ENCODE peak calls at places on chromosomes 6 and 20, in nine cellular contexts. X is adrenal gland; T is mammary epithelial cell; R is effector memory CD4-positive, alpha-beta T cell; V is astrocyte; N is heart left ventricle; B is hypothalamus; L is Right ventricle myocardium superior; D is ELF-1. S is an unnamed sample.
A peak's percentile ranks its signal among the peaks of the same experiment; 100 is the strongest.

GRCh38 chr6:151807513-151808330 is at the start of gene ESR1:
- DNase-seq in X (peak; percentile 50), T (peak; percentile 3), N (no peak), L (peak; percentile 56), V (no peak), R (no peak), B (no peak), D (peak; percentile 75), S (no peak)

GRCh38 chr20:33689973-33690372 is 3.8 kb upstream of the E2F1 start:
- DNase-seq in B (no peak), R (no peak), N (no peak), L (no peak), X (peak; percentile 49), V (peak; percentile 47), D (peak; percentile 35), T (no peak), S (peak; percentile 18)

GRCh38 chr20:19937651-19938420 is 79.3 kb upstream of the NAA20 start:
- DNase-seq in V (no peak), D (no peak), B (no peak), L (no peak), X (no peak), N (no peak), R (no peak), T (no peak), S (no peak)

GRCh38 chr20:15345287-15345686 is 1007.9 kb upstream of the FLRT3 start:
- DNase-seq in B (no peak), N (no peak), R (no peak), X (no peak), D (no peak), L (no peak), T (no peak), V (no peak), S (no peak)

GRCh38 chr6:4018194-4019111 is 60.5 kb downstream of the FAM217A start:
- DNase-seq in V (peak; percentile 90), D (peak; percentile 99), N (peak; percentile 97), X (peak; percentile 95), B (peak; percentile 92), L (peak; percentile 97), T (peak; percentile 96), R (peak; percentile 92), S (peak; percentile 96)

GRCh38 chr6:15623282-15624116 is 39.3 kb downstream of the DTNBP1 start:
- DNase-seq in R (no peak), X (no peak), B (no peak), V (no peak), T (no peak), L (no peak), D (no peak), N (no peak), S (no peak)

GRCh38 chr20:38825901-38826625 is 20.6 kb downstream of the PPP1R16B start:
- DNase-seq in N (no peak), X (no peak), L (no peak), D (peak; percentile 60), T (peak; percentile 30), R (no peak), V (peak; percentile 76), B (no peak), S (no peak)

GRCh38 chr20:17928633-17929311 is 39.8 kb downstream of the SNX5 start:
- DNase-seq in N (no peak), R (no peak), L (no peak), X (no peak), T (no peak), V (no peak), D (peak; percentile 49), B (no peak), S (no peak)

GRCh38 chr20:101975-102374 is 14.5 kb downstream of the DEFB125 start:
- DNase-seq in R (no peak), L (no peak), N (no peak), B (no peak), V (no peak), T (no peak), X (no peak), D (no peak), S (no peak)

GRCh38 chr6:149233056-149233715 is 84.3 kb upstream of the TAB2 start:
- DNase-seq in V (peak; percentile 99), X (no peak), R (peak; percentile 31), L (no peak), B (no peak), D (peak; percentile 37), T (peak; percentile 94), N (no peak), S (no peak)

GRCh38 chr20:35663813-35664543 is 722 bp downstream of the CPNE1 start:
- DNase-seq in B (peak; percentile 49), L (no peak), V (peak; percentile 14), T (peak; percentile 54), R (peak; percentile 56), N (peak; percentile 33), X (peak; percentile 56), D (peak; percentile 82), S (peak; percentile 70)

GRCh38 chr6:132995432-132995831 is 181.1 kb downstream of the RPS12 start:
- DNase-seq in T (no peak), V (peak; percentile 4), R (no peak), B (no peak), X (no peak), D (no peak), N (peak; percentile 28), L (peak; percentile 30), S (no peak)

GRCh38 chr6:160101262-160102205 is 20.1 kb upstream of the SLC22A1 start:
- DNase-seq in D (no peak), X (no peak), R (no peak), L (peak; percentile 56), V (no peak), N (no peak), B (no peak), T (no peak), S (no peak)

GRCh38 chr20:32828029-32828666 is 8.4 kb downstream of the MAPRE1 start:
- DNase-seq in B (no peak), X (no peak), L (no peak), R (no peak), T (no peak), N (no peak), V (peak; percentile 37), D (no peak), S (no peak)